ENCODE peak calls at places on chromosomes 7 and 10, in six cellular contexts. C, N, R, V, Y and Q are unnamed samples.

GRCh38 chr7:70353310-70353947 is 755.2 kb downstream of the AUTS2 start:
- DNase-seq in C (no peak), N (no peak), R (no peak), V (no peak), Y (no peak), Q (no peak)

GRCh38 chr10:33347227-33347626 is 12.8 kb upstream of the NRP1 start:
- DNase-seq in C (no peak), N (peak), R (no peak), V (no peak), Y (peak), Q (no peak)

GRCh38 chr10:22620140-22620857 is 94.1 kb downstream of the PIP4K2A start:
- DNase-seq in C (peak), N (peak), R (peak), V (peak), Y (peak), Q (peak)

GRCh38 chr7:90838799-90839198 is 242.7 kb downstream of the CDK14 start:
- DNase-seq in C (no peak), N (no peak), R (no peak), V (no peak), Y (no peak), Q (no peak)

GRCh38 chr10:87973635-87974034 is 110.2 kb downstream of the PTEN start:
- DNase-seq in C (peak), N (peak), R (no peak), V (no peak), Y (peak), Q (no peak)

GRCh38 chr7:33196194-33196593 is 66.8 kb downstream of the BBS9 start:
- DNase-seq in C (peak), N (peak), R (no peak), V (no peak), Y (no peak), Q (no peak)

GRCh38 chr10:132364594-132364970 is 32.4 kb upstream of the PWWP2B start:
- DNase-seq in C (peak), N (no peak), R (no peak), V (no peak), Y (no peak), Q (no peak)

GRCh38 chr10:111114931-111115500 is 38.2 kb downstream of the ADRA2A start:
- DNase-seq in C (no peak), N (no peak), R (no peak), V (no peak), Y (no peak), Q (no peak)

GRCh38 chr10:102188298-102188940 is 36.2 kb downstream of the NOLC1 start:
- DNase-seq in C (no peak), N (no peak), R (no peak), V (no peak), Y (no peak), Q (no peak)

GRCh38 chr10:24902400-24902728 is 50.0 kb downstream of the PRTFDC1 start:
- DNase-seq in C (no peak), N (no peak), R (no peak), V (no peak), Y (no peak), Q (no peak)
- H3K4me3 ChIP-seq in C (no peak), N (no peak), R (no peak), V (no peak), Y (no peak), Q (no peak)

DNA sequence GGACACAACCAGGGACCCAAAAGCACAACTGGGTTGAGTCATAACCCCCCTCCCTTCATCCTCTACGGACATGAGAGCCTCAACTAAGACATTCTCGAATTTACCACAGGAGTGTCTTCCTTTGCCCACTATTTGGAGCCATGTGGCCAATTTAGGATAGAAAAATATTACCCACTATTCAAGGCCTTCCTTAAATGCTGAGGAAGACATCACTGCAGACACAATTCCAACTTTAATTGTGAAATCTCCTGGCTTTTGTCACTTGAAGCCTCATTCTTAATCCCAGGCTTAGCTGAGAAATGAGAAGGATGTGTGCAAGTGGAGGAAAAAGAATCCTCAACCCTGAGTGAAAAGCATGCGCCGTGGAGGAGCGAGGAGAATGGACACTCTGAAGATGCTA is 11.8 kb downstream of the CTBP2 start:
- DNase-seq in C (no peak), N (no peak), R (no peak), V (no peak), Y (peak), Q (no peak)
- TF ChIP-seq CTCF in C (no peak), N (no peak), R (no peak), V (no peak), Y (no peak), Q (no peak)

DNA sequence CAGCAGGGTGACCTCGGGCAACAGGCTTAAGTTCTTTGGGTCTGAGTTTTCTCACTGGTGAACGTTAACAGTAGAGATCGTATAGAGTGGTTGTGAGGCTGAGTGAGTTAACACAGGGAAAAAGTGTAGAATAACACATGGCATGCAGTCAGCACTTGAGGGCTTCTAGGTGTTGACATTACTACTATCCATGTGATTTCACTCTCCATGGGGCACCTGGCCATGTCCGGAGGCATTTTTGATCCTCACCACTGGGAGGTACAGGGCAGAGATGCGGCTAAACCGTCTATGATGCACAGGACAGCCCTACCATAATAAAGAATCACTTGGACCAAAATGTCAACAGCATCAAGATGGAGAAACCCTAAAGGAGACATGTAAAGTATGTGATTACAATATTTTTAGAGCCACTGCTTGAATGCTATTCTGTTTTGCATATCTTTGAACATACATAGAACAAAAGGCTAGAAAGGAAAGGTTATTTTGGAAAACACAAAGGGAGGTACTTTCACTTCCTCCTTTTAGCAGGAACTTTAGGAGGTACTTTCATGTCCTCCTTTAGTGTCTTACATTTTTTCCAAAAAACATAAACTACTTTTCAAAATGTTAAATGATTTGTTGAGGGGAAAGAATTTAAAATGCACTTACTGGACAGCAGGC is 44.3 kb downstream of the NOD1 start:
- DNase-seq in C (no peak), N (no peak), R (no peak), V (no peak), Y (no peak), Q (no peak)
- H3K4me3 ChIP-seq in C (no peak), N (no peak), R (no peak), V (no peak), Y (no peak), Q (no peak)

GRCh38 chr7:138980575-138981285 is 459 bp downstream of the KIAA1549 start:
- DNase-seq in C (no peak), N (no peak), R (no peak), V (no peak), Y (peak), Q (no peak)

GRCh38 chr7:138979988-138980574 is 1.1 kb downstream of the KIAA1549 start:
- DNase-seq in C (peak), N (no peak), R (no peak), V (no peak), Y (peak), Q (no peak)

GRCh38 chr7:138978541-138979184 is 2.5 kb downstream of the KIAA1549 start:
- DNase-seq in C (no peak), N (no peak), R (no peak), V (no peak), Y (no peak), Q (no peak)

GRCh38 chr7:138981332-138982203 is at the start of gene KIAA1549:
- DNase-seq in C (peak), N (peak), R (no peak), V (peak), Y (peak), Q (no peak)

DNA sequence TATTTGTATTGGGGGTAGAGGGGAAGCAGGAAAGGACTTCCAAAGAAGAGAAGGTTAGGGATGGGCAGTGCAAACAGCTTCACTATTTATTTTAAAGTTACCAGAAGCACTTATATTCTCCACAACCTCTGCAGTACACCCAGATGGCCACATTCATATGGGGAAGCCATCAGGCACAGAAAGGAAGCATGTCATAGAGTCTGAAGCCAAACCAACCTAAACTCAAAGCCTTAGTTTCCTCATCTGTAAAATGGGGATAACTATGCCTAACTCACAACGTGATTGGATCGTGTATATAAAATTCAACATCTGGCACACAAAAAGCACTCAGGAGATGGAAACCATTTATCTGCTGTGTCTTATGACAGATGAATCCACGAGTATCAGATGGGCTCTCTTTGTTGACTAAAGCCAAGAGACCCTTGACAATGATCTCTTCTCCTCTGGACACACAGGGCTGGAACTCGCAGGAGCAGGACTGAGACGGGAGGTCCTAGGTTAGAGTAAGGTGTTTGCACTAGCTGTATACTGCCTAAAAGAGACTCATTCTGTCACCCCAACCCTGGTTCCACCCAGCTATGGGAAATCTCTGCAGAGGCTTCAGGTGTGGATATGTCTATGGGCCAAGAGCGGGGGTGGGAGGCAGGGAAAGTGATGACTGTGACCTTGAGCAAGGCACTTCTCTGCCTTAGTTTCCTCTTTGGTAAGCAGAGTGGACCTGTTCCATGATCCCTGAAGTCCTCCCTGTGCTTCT is 1.8 kb downstream of the KIAA1549 start:
- DNase-seq in C (no peak), N (peak), R (no peak), V (peak), Y (peak), Q (no peak)
- TF ChIP-seq CTCF in C (peak), N (no peak), R (no peak), V (peak), Y (no peak), Q (no peak)

DNA sequence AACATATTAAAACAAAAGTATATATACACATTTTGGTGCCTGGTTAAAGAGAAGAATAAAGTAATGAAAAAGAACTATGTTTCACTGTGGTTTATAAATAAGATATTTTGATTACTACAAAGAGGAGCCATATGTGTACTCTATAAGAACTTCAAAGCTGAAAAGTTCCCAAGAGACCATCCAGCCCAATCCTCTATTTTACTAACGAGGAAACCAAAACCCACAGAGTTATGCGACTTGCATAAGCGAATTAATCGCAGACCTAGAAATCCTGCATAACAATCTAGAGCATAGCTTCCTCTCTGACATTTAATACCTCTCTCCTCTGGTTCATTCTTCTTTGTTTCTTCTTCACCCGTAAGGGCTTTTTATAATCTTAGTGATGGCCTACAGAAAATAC is 937.2 kb downstream of the CNTNAP2 start:
- DNase-seq in C (no peak), N (no peak), R (no peak), V (no peak), Y (no peak), Q (no peak)
- H3K4me3 ChIP-seq in C (no peak), N (no peak), R (no peak), V (no peak), Y (no peak), Q (no peak)

GRCh38 chr7:149209518-149210269 is 14.3 kb downstream of the ZNF282 start:
- DNase-seq in C (peak), N (peak), R (peak), V (peak), Y (peak), Q (no peak)
- TF ChIP-seq CTCF in C (peak), N (peak), R (peak), V (peak), Y (peak), Q (peak)

GRCh38 chr10:7605565-7606295 is 61.0 kb downstream of the ITIH5 start:
- DNase-seq in C (no peak), N (peak), R (no peak), V (no peak), Y (no peak), Q (no peak)
- H3K4me3 ChIP-seq in C (no peak), N (no peak), R (no peak), V (no peak), Y (no peak), Q (no peak)

GRCh38 chr10:331186-331585 is 195.9 kb downstream of the ZMYND11 start:
- DNase-seq in C (no peak), N (no peak), R (no peak), V (no peak), Y (no peak), Q (no peak)

GRCh38 chr10:326350-326749 is 191.1 kb downstream of the ZMYND11 start:
- DNase-seq in C (no peak), N (no peak), R (no peak), V (no peak), Y (no peak), Q (no peak)

GRCh38 chr10:327889-328809 is 192.9 kb downstream of the ZMYND11 start:
- DNase-seq in C (no peak), N (no peak), R (no peak), V (no peak), Y (no peak), Q (no peak)

GRCh38 chr10:326894-327635 is 191.8 kb downstream of the ZMYND11 start:
- DNase-seq in C (no peak), N (no peak), R (no peak), V (no peak), Y (no peak), Q (no peak)

DNA sequence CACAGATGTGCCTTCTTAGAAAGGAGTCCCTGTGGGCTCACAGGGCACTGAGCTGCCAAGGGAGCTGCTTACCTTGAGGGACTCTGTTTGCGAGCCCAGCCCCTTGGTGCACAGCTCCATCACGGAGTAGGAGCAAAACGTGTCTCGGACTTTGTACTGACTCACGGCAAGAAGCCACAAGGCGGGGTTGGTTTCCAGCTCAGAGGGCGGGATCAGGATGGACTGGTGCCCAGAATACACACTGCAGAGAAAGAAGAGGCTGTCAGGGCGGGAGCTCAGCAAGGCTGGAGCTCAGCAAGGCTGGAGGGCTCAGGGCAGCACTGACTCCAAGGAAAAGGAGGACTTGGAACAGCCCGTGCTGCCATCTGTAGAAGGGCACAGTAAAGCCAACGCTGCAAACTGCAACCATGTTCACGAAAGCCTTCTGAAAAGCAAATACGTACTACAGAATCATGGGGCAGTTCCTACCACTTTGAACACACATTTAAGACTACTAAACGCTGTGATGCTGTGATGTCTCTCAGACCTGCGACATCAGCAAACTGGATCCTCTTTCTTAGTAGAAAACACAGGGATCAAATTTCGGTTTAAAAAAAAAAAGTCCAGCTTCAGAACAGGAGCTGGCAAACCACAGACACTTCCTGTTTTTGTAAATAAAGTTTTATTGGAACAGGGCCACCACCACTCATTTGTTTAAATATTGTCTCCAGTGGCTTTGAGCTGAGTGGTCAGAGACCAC is 194.3 kb downstream of the ZMYND11 start:
- DNase-seq in C (peak), N (peak), R (peak), V (peak), Y (peak), Q (peak)
- TF ChIP-seq CTCF in C (no peak), N (no peak), R (no peak), V (no peak), Y (peak), Q (peak)